ENCODE peak calls at places on chromosomes 7 and 10, in six cellular contexts. G is PC-3; N is dorsolateral prefrontal cortex; H is SK-N-SH; E is activated CD4-positive, alpha-beta T cell treated with anti-CD3 and anti-CD28 coated beads, Interleukin-2, amount 10 ng/mL, durations not matched to agents 24 days and 14 days; X is Kasumi-1. P is an unnamed sample.
A peak's percentile ranks its signal among the peaks of the same experiment; 100 is the strongest.

GRCh38 chr10:14244147-14244546 is 86.6 kb downstream of the FRMD4A start:
- DNase-seq in X (no peak), G (no peak), E (no peak), H (no peak), N (no peak), P (no peak)

GRCh38 chr10:69959911-69960310 is 92.7 kb upstream of the MACROH2A2 start:
- DNase-seq in N (no peak), G (no peak), X (peak; percentile 97), H (no peak), E (no peak), P (no peak)

GRCh38 chr10:102300289-102300843 is 55.0 kb downstream of the GBF1 start:
- DNase-seq in X (no peak), G (peak; percentile 18), E (no peak), N (no peak), H (no peak), P (peak; percentile 71)

GRCh38 chr10:81280497-81281479 is 594.2 kb upstream of the NRG3 start:
- DNase-seq in H (no peak), X (no peak), N (no peak), G (no peak), E (no peak), P (no peak)

GRCh38 chr7:142611566-142612250 is 137.6 kb upstream of the PRSS1 start:
- DNase-seq in G (no peak), N (no peak), H (peak; percentile 68), X (peak; percentile 48), E (no peak), P (no peak)

GRCh38 chr7:117283371-117283770 is 39.5 kb downstream of the WNT2 start:
- DNase-seq in G (peak; percentile 4), X (no peak), H (no peak), E (no peak), N (no peak), P (peak; percentile 84)

GRCh38 chr7:39291644-39292411 is 274.4 kb upstream of the YAE1 start:
- DNase-seq in H (no peak), N (no peak), X (no peak), G (no peak), E (no peak), P (no peak)

GRCh38 chr10:25820496-25821415 is 113.3 kb upstream of the MYO3A start:
- DNase-seq in N (no peak), H (no peak), E (peak; percentile 43), G (no peak), X (peak; percentile 23), P (no peak)

GRCh38 chr7:36217211-36217960 is 64.3 kb downstream of the EEPD1 start:
- DNase-seq in X (no peak), E (no peak), N (no peak), H (no peak), G (no peak), P (no peak)

GRCh38 chr7:14748461-14748860 is 154.1 kb downstream of the DGKB start:
- DNase-seq in N (no peak), E (no peak), X (no peak), H (no peak), G (peak; percentile 78), P (peak; percentile 89)

GRCh38 chr10:72826346-72826745 is 67.2 kb upstream of the OIT3 start:
- DNase-seq in G (no peak), N (no peak), E (no peak), X (no peak), H (no peak), P (no peak)

GRCh38 chr10:35336084-35336831 is at the start of gene CCNY:
- DNase-seq in E (peak; percentile 92), N (peak; percentile 66), X (peak; percentile 62), H (peak; percentile 96), G (peak; percentile 93), P (peak; percentile 42)

GRCh38 chr7:79452495-79453265 is 787 bp downstream of the MAGI2 start:
- DNase-seq in N (peak; percentile 22), H (peak; percentile 61), E (no peak), G (no peak), X (no peak), P (peak; percentile 62)

GRCh38 chr10:116989439-116989838 is 15.5 kb downstream of the SHTN1 start:
- DNase-seq in G (no peak), N (no peak), H (no peak), X (no peak), E (no peak), P (no peak)

GRCh38 chr7:96952974-96953391 is 52.4 kb upstream of the DLX6 start:
- DNase-seq in X (no peak), H (no peak), E (no peak), N (no peak), G (peak; percentile 85), P (peak; percentile 49)

GRCh38 chr7:26900283-26900682 is 35.9 kb upstream of the SKAP2 start:
- DNase-seq in X (peak; percentile 11), E (no peak), H (no peak), N (no peak), G (no peak), P (no peak)

GRCh38 chr10:101124933-101125332 is 6.2 kb upstream of the TLX1 start:
- DNase-seq in N (no peak), H (no peak), X (no peak), E (no peak), G (no peak), P (no peak)

GRCh38 chr10:123548779-123549178 is 117.4 kb upstream of the GPR26 start:
- DNase-seq in N (no peak), X (no peak), E (no peak), G (no peak), H (no peak), P (no peak)

GRCh38 chr10:110860576-110861241 is 11.0 kb upstream of the PDCD4 start:
- DNase-seq in G (no peak), N (no peak), H (no peak), X (peak; percentile 29), E (peak; percentile 88), P (no peak)

GRCh38 chr10:9102026-9102425 is 1047.5 kb downstream of the GATA3 start:
- DNase-seq in N (no peak), E (no peak), H (no peak), G (no peak), X (no peak), P (no peak)

GRCh38 chr7:3438352-3438751 is 137.3 kb downstream of the SDK1 start:
- DNase-seq in G (no peak), E (no peak), H (no peak), N (no peak), X (no peak), P (no peak)

GRCh38 chr7:151936207-151936606 is 20.0 kb upstream of the GALNTL5 start:
- DNase-seq in N (no peak), E (peak; percentile 71), G (no peak), H (no peak), X (no peak), P (no peak)

GRCh38 chr10:35464805-35465456 is 128.6 kb downstream of the CCNY start:
- DNase-seq in N (no peak), G (no peak), X (no peak), E (no peak), H (no peak), P (peak; percentile 55)

GRCh38 chr7:150941983-150942590 is 36.0 kb downstream of the KCNH2 start:
- DNase-seq in X (peak; percentile 53), N (no peak), H (peak; percentile 71), E (peak; percentile 75), G (peak; percentile 4), P (no peak)

GRCh38 chr7:11193131-11193867 is 219.6 kb downstream of the PHF14 start:
- DNase-seq in G (peak; percentile 60), H (no peak), E (no peak), N (no peak), X (no peak), P (peak; percentile 51)

GRCh38 chr10:71079761-71080380 is 132.5 kb upstream of the UNC5B start:
- DNase-seq in X (no peak), E (no peak), N (no peak), H (no peak), G (no peak), P (no peak)

GRCh38 chr10:127855584-127855881 is 37.2 kb downstream of the CLRN3 start:
- DNase-seq in X (no peak), E (no peak), N (no peak), H (no peak), G (no peak), P (no peak)

GRCh38 chr7:16939161-16939560 is 57.4 kb upstream of the AGR3 start:
- DNase-seq in H (no peak), N (no peak), E (no peak), X (no peak), G (peak; percentile 43), P (no peak)

P was measured in fibroblast of the aortic adventitia.